ENCODE peak calls at places on chromosomes 11 and 22, in seven cellular contexts. K, G, E, A, D, H and M are unnamed samples.

GRCh38 chr11:88378422-88379066 is 41.0 kb upstream of the CTSC start:
- DNase-seq in G (no peak), A (no peak), K (no peak), E (no peak), H (no peak), D (peak), M (no peak)

GRCh38 chr11:30107899-30108298 is 91.1 kb upstream of the KCNA4 start:
- DNase-seq in G (no peak), E (peak), A (no peak), D (no peak), H (no peak), K (no peak), M (no peak)

GRCh38 chr22:46985507-46985882 is 223.0 kb downstream of the TBC1D22A start:
- DNase-seq in D (no peak), H (no peak), A (no peak), G (peak), K (no peak), E (no peak), M (no peak)

GRCh38 chr11:20467458-20468185 is 80.1 kb downstream of the PRMT3 start:
- DNase-seq in K (no peak), H (no peak), G (no peak), E (no peak), D (no peak), A (no peak), M (no peak)

GRCh38 chr11:64694821-64695365 is 28.1 kb downstream of the NRXN2 start:
- DNase-seq in G (no peak), E (no peak), D (no peak), H (no peak), K (peak), A (no peak), M (no peak)

GRCh38 chr11:125720781-125721180 is 25.3 kb upstream of the PATE1 start:
- DNase-seq in A (no peak), D (no peak), H (no peak), K (no peak), E (no peak), G (no peak), M (no peak)

GRCh38 chr11:23425379-23425778 is 565.1 kb upstream of the CCDC179 start:
- DNase-seq in K (no peak), E (no peak), D (no peak), G (no peak), H (no peak), A (no peak), M (no peak)

GRCh38 chr11:64759722-64760719 is at the start of gene PYGM:
- DNase-seq in D (no peak), H (no peak), G (peak), E (no peak), A (peak), K (peak), M (no peak)

GRCh38 chr11:57763568-57763967 is 2.0 kb downstream of the CTNND1 start:
- DNase-seq in H (no peak), K (no peak), E (no peak), G (no peak), A (peak), D (peak), M (no peak)

GRCh38 chr11:47395225-47396048 is 13.0 kb upstream of the SLC39A13 start:
- DNase-seq in A (no peak), H (peak), K (peak), D (no peak), E (no peak), G (peak), M (no peak)

GRCh38 chr11:121112498-121113455 is 11.7 kb downstream of the TECTA start:
- DNase-seq in E (peak), G (no peak), A (peak), K (no peak), H (peak), D (peak), M (peak)

GRCh38 chr11:8794126-8794525 is 111.5 kb downstream of the RPL27A start:
- DNase-seq in A (no peak), D (no peak), K (no peak), H (no peak), G (no peak), E (no peak), M (no peak)

GRCh38 chr11:100734743-100735527 is 47.8 kb downstream of the ARHGAP42 start:
- DNase-seq in K (no peak), E (no peak), D (no peak), G (no peak), H (no peak), A (no peak), M (no peak)

GRCh38 chr22:40224702-40225101 is 47.0 kb downstream of the TNRC6B start:
- DNase-seq in H (no peak), K (no peak), G (no peak), A (no peak), D (no peak), E (no peak), M (no peak)

GRCh38 chr22:45008853-45009751 is 703 bp downstream of the PHF21B start:
- DNase-seq in K (no peak), D (no peak), H (no peak), G (no peak), E (peak), A (no peak), M (no peak)

GRCh38 chr11:112297248-112297866 is 36.7 kb upstream of the PLET1 start:
- DNase-seq in K (no peak), A (no peak), H (no peak), D (no peak), G (no peak), E (no peak), M (no peak)

GRCh38 chr11:69362315-69362714 is 68.4 kb downstream of the MYEOV start:
- DNase-seq in D (no peak), H (no peak), K (no peak), E (no peak), G (peak), A (no peak), M (no peak)

GRCh38 chr11:44565746-44566558 is 489 bp downstream of the CD82 start:
- DNase-seq in E (no peak), D (no peak), A (no peak), K (peak), G (no peak), H (no peak), M (no peak)

GRCh38 chr11:65066805-65067291 is 8.5 kb upstream of the NAALADL1 start:
- DNase-seq in D (no peak), H (no peak), K (no peak), E (no peak), A (no peak), G (no peak), M (no peak)

GRCh38 chr11:17405232-17406005 is 17.0 kb upstream of the KCNJ11 start:
- DNase-seq in A (no peak), E (peak), H (no peak), K (peak), G (peak), D (no peak), M (no peak)

DNA sequence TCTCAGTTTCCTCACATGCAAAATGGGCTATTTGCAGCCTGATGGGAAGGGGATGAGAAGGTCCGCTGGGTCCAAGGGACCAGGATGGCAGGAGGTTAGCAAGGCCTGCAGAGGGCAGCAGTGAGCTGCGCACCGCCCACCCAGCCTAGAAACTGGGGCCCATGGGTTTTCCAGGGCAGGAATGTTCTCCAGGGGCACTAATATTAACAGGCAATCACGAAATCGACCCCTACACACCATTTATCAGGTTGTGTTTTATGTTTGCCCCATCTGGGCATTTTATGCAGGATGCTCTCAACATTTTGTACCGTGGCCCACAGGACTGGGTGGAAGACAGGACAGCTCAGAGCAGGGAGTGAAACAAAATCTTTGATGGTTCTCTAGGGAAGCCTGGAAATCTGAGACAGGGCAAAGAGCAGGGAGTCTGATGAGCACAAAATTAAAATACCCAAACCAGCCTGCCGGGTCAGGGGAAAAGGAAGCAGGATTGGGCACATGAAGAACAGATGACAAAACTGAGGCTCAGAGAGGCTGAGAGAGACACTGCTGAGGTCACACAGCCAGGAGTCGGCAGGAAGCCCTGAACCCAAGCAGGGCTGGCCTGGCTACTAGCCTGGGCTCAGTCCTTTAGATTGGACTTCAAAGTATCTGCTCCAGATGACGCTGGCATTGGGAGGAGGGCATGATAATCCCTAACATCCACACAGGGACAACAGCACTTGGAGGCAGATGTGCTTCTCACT is 1.6 kb upstream of the BCR start:
- DNase-seq in E (peak), A (peak), H (peak), K (peak), G (no peak), D (peak), M (peak)
- TF ChIP-seq POLR2A in E (no peak), A (no peak), H (no peak), K (no peak), G (no peak), D (no peak), M (no peak)

GRCh38 chr22:20158366-20159036 is 7.6 kb upstream of the CCDC188 start:
- DNase-seq in G (no peak), E (no peak), D (no peak), K (no peak), A (no peak), H (no peak), M (no peak)

GRCh38 chr22:20156042-20156389 is 5.2 kb upstream of the CCDC188 start:
- DNase-seq in A (no peak), K (no peak), G (no peak), H (no peak), D (no peak), E (no peak), M (no peak)

GRCh38 chr22:20155330-20156041 is 4.6 kb upstream of the CCDC188 start:
- DNase-seq in K (peak), D (no peak), G (no peak), E (no peak), A (peak), H (no peak), M (no peak)

GRCh38 chr22:20157416-20158183 is 6.7 kb upstream of the CCDC188 start:
- DNase-seq in K (no peak), G (no peak), A (no peak), E (no peak), H (no peak), D (no peak), M (no peak)

DNA sequence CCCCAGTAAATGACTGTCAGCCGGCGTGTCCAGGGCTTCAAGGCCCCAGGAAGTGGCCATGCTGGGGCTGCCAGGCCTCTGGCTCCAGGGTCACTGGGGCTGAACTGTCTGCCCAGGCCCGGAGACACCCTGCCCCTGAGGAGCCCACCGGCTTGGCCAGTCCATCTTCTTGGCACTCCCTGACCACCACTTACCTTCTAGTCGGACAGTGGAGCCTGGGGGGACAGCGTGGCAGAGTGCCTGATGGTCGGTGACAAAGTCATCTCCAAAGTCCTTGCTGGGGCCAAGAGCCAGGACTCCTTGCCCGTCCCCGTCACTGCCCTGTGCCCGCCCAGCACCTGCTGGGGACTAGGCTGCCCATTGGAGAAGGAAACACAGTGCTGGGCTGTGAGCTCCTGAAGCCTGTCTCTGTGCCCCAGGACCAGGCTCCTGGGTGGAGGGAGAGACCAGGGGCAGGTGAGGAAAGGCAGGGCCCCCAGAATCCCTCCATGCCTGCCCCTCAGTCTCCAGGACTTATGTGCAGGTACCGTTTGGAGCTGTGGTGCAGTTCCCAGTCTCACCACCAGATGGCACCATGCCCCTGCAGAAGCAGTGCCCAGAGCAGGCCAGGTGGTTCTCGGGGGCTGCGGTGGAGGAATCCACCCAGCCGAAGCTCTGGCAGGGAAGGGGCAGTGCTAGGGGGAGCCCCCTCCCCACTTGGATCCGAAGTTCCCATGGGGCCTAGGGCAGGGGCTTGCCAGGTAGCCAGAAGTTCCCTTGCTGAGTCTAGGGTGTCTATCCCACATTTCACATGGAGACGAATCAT is 6.0 kb upstream of the CCDC188 start:
- DNase-seq in K (peak), H (peak), D (peak), E (peak), A (peak), G (peak), M (peak)
- TF ChIP-seq POLR2A in K (no peak), H (no peak), D (no peak), E (no peak), A (no peak), G (no peak), M (no peak)

GRCh38 chr11:114058871-114059277 is 637 bp upstream of the ZBTB16 start:
- DNase-seq in G (no peak), H (no peak), E (no peak), K (no peak), A (no peak), D (no peak), M (no peak)

GRCh38 chr11:114059984-114060401 is 482 bp downstream of the ZBTB16 start:
- DNase-seq in D (peak), E (peak), K (no peak), A (peak), H (no peak), G (no peak), M (no peak)

GRCh38 chr11:114058026-114058706 is 1.3 kb upstream of the ZBTB16 start:
- DNase-seq in A (no peak), H (no peak), G (peak), K (no peak), E (no peak), D (no peak), M (no peak)

GRCh38 chr11:114060402-114061052 is 1.0 kb downstream of the ZBTB16 start:
- DNase-seq in A (peak), D (peak), E (no peak), G (no peak), H (no peak), K (peak), M (no peak)

GRCh38 chr11:114059278-114059983 is at the start of gene ZBTB16:
- DNase-seq in E (no peak), K (peak), H (no peak), A (peak), G (peak), D (peak), M (no peak)
- TF ChIP-seq POLR2A in E (no peak), K (no peak), H (no peak), A (no peak), G (peak), D (peak), M (no peak)

GRCh38 chr11:128628686-128629085 is 41.3 kb upstream of the ETS1 start:
- DNase-seq in K (no peak), H (no peak), A (no peak), D (no peak), E (no peak), G (no peak), M (no peak)
- TF ChIP-seq POLR2A in K (peak), H (no peak), A (no peak), D (no peak), E (no peak), G (no peak), M (no peak)

GRCh38 chr22:41560095-41560487 is 719 bp upstream of the CSDC2 start:
- DNase-seq in D (no peak), G (no peak), H (no peak), K (no peak), E (no peak), A (no peak), M (no peak)
- TF ChIP-seq POLR2A in D (no peak), G (no peak), H (no peak), K (no peak), E (no peak), A (no peak), M (no peak)

DNA sequence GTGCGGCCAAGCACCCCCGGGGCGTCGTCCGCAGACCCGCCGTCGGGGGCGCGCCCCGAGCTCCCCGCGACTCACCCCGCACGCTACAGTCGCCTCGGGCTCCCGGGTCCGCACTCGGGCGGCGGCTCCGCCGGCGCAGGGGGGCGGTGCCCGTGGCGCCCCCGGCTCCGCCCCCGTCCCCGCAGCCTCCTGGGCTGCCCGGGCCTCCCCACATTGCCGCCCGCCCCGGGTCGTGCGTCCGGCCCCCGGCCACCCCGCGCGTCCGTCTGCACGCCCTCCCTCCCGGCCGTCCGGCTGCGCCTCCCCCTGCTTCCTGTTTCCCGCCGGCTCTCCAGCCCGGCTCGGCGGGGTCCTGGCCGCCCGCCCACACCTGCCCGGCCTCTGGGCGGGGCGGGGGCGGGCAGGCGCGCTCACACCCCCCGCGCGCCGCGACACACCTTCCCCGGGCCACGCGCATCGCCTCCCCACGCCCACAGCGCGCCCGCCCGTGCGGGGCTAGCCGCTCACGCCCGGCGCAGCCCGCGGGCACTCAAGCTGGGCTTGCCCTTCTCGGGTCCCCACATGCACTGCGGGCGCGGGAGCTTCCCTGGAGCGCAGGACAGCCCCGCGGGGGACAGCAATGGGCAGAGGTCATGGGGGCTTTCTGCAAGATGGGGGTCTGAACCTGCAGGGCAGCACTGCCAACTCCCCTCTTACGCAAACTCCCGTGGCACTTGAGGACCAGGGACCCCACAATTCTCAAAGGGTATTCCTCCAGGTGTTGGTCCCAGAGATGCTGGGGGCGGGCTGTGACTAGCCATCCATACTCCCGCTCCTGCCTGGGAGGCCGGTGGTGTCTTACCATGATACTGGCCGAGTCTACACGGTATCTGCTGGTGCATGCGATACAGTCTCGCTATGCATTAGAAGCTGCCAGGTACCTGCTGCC is at the start of gene CARD10:
- DNase-seq in H (no peak), D (no peak), A (peak), K (no peak), G (no peak), E (no peak), M (peak)
- TF ChIP-seq POLR2A in H (no peak), D (no peak), A (no peak), K (no peak), G (no peak), E (no peak), M (no peak)

DNA sequence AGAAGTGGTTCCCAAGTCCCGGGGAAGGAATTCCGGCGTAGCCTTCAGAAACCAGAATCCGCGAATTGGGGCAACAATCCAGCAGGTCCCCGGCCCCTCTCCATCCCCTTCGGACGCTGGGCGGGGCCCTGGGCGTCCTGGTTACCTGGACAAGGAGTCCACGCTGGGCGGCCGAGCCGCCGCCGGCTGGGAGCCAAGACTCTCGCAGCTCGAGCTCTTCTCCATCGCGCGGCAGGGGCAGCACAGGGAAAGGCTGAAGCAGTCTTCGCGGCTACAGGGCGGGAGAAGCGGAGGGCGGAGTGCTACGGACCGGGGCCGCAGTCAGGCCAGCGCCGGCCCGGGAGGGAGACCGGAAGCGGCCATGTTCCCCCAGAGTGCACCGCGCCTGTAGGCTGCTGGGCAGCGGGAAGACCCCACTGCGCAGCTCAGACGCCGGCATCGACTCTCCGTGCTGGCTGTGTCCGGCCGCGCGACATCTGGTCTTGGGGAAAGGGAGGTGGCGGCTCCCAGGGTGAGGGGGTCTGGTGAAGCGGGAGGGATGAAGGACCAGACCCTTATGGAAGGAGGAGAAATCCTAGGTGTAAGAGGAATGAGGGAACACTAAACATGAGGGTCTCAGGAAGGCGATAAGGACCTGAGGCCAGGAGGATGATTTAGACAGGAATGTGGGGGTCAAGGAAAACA is at the start of gene MTMR2:
- DNase-seq in G (peak), H (peak), K (peak), A (peak), D (peak), E (peak), M (peak)
- TF ChIP-seq POLR2A in G (peak), H (peak), K (peak), A (peak), D (peak), E (peak), M (peak)